ENCODE peak calls at places on chromosomes 7 and 10, in seven cellular contexts. G, C, B, T, M, V and F are unnamed samples.

GRCh38 chr7:74453321-74454011 is at the start of gene GTF2IRD1:
- DNase-seq in G (peak), C (peak), B (peak), T (peak), M (peak), V (peak), F (no peak)

GRCh38 chr7:135414850-135415439 is 95.0 kb downstream of the CNOT4 start:
- DNase-seq in G (peak), C (peak), B (peak), T (peak), M (peak), V (peak), F (peak)

GRCh38 chr7:100825760-100826545 is 1.4 kb downstream of the EPHB4 start:
- DNase-seq in G (peak), C (peak), B (peak), T (no peak), M (no peak), V (peak), F (no peak)

GRCh38 chr7:101124376-101125056 is 2.4 kb upstream of the SERPINE1 start:
- DNase-seq in G (peak), C (peak), B (peak), T (no peak), M (no peak), V (no peak), F (no peak)

GRCh38 chr10:88386878-88387773 is 196.0 kb downstream of the RNLS start:
- DNase-seq in G (peak), C (peak), B (peak), T (peak), M (peak), V (peak), F (peak)

GRCh38 chr10:93816123-93816747 is 58.5 kb downstream of the LGI1 start:
- DNase-seq in G (peak), C (peak), B (peak), T (peak), M (peak), V (peak), F (no peak)

GRCh38 chr10:97888641-97889262 is 39.1 kb downstream of the GOLGA7B start:
- DNase-seq in G (peak), C (peak), B (peak), T (no peak), M (no peak), V (peak), F (peak)

GRCh38 chr10:3525832-3526449 is 259.1 kb downstream of the KLF6 start:
- DNase-seq in G (peak), C (peak), B (peak), T (peak), M (no peak), V (no peak), F (peak)

GRCh38 chr10:92714152-92714836 is 24.5 kb downstream of the HHEX start:
- DNase-seq in G (no peak), C (no peak), B (no peak), T (no peak), M (no peak), V (no peak), F (no peak)

GRCh38 chr10:113958631-113959382 is 84.9 kb upstream of the ADRB1 start:
- DNase-seq in G (peak), C (peak), B (peak), T (peak), M (no peak), V (no peak), F (peak)

GRCh38 chr7:28483868-28484267 is 71.5 kb downstream of the CREB5 start:
- DNase-seq in G (no peak), C (no peak), B (peak), T (no peak), M (no peak), V (no peak), F (peak)

GRCh38 chr7:17392846-17393245 is 94.4 kb downstream of the AHR start:
- DNase-seq in G (peak), C (peak), B (peak), T (no peak), M (no peak), V (no peak), F (no peak)

GRCh38 chr7:12570148-12570528 is 382 bp upstream of the SCIN start:
- DNase-seq in G (no peak), C (peak), B (no peak), T (no peak), M (peak), V (peak), F (no peak)

GRCh38 chr7:12569673-12570072 is 847 bp upstream of the SCIN start:
- DNase-seq in G (no peak), C (no peak), B (no peak), T (no peak), M (no peak), V (no peak), F (no peak)

GRCh38 chr7:12571691-12572090 is 1.2 kb downstream of the SCIN start:
- DNase-seq in G (no peak), C (no peak), B (no peak), T (no peak), M (no peak), V (no peak), F (no peak)

GRCh38 chr7:12572941-12573340 is 2.4 kb downstream of the SCIN start:
- DNase-seq in G (no peak), C (no peak), B (no peak), T (no peak), M (no peak), V (no peak), F (no peak)

GRCh38 chr7:12570529-12571461 is at the start of gene SCIN:
- DNase-seq in G (peak), C (peak), B (no peak), T (peak), M (peak), V (peak), F (no peak)
- H3K4me3 ChIP-seq in G (peak), C (peak), B (peak), T (peak), M (peak), V (peak), F (peak)

DNA sequence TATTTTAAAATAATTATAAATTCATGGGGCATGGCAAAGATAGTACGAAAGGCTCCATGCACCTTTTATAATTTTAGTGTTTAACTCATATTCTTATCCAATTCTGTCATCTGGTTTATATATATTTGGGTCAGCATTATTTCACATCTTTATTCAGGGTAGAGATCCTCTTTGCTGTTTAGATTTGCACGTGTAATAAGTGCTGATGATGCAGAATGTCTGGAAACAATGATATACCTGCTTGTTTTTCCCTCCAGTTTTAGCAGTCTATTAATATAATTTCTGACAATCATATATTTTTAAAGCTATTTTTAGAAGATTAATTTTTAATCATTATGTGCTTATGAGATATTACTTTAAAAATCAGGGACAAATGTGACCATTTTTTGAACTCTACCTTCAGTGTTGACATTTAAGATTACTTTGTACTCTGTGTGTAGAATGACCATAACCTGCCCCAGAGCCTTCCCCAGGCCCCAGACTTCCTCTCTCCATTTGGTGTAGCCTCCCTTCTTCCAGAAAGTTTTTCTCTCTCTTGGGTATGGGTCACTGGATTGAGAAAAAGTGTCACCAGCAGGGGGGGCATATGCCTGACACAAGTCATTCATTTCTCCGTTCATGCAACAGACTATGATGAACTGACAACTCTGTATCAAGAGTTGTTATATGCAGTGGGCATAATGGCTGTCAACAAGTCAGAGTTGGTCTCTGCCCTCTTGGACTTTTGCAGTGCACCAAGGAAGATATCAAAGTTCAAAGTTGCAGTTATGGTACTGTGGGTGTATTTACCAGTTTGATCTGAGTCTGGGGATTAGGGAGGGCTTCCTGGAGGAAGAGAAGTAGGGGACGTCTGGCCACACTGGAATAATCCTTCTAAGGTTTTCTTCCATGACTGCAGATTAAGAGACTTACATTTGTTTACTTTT is 192.6 kb upstream of the CCDC6 start:
- DNase-seq in G (no peak), C (no peak), B (no peak), T (no peak), M (no peak), V (peak), F (no peak)
- TF ChIP-seq CTCF in G (peak), C (peak), B (peak), T (peak), M (no peak), V (peak), F (peak)

GRCh38 chr10:75165684-75166622 is 44.6 kb upstream of the VDAC2 start:
- DNase-seq in G (peak), C (peak), B (peak), T (no peak), M (no peak), V (no peak), F (no peak)
- H3K4me3 ChIP-seq in G (no peak), C (no peak), B (no peak), T (no peak), M (no peak), V (no peak), F (no peak)

DNA sequence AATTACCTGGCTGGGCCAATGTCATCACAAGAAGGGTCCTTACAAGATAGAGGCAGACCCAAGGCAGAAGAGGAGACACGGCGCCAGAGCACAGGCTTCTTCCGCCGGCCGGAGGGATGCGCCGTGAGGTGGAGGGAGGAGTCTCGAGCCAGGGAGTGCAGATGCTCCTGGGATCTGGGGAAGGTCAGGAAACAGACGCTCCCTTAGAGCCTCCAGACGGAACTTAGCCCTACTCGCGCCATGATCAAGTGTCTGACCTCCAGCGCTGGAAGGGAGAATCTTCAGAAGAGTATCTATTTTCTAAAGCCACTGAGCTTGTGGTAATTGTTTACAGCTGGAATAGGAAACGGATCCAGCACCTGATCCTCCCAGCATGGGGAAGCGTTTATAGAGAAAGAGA is 304.9 kb downstream of the GLRX3 start:
- DNase-seq in G (no peak), C (no peak), B (no peak), T (no peak), M (no peak), V (no peak), F (no peak)
- TF ChIP-seq CTCF in G (no peak), C (no peak), B (no peak), T (no peak), M (no peak), V (no peak), F (no peak)